ENCODE peak calls at places on chromosomes 5 and 9, in eight cellular contexts. C is SK-N-SH; J is right lobe of liver; O is CD4-positive, alpha-beta memory T cell; V is fibroblast of lung; H is right atrium auricular region; P is mesendoderm; B is CD4-positive, CD25-positive, alpha-beta regulatory T cell. U is an unnamed sample.

GRCh38 chr5:67095346-67095871 is 101.2 kb downstream of the CD180 start:
- DNase-seq in C (no peak), J (peak; percentile 86), O (no peak), V (peak; percentile 44), H (peak; percentile 92), P (peak; percentile 38), B (no peak), U (no peak)

GRCh38 chr9:121483049-121483448 is 16.6 kb downstream of the GGTA1 start:
- DNase-seq in C (no peak), J (no peak), O (no peak), V (no peak), H (no peak), P (peak; percentile 55), B (no peak), U (no peak)

GRCh38 chr5:153619706-153620105 is 129.2 kb downstream of the GRIA1 start:
- DNase-seq in C (no peak), J (no peak), O (no peak), V (peak; percentile 71), H (no peak), P (no peak), B (no peak), U (no peak)

GRCh38 chr9:137214620-137215019 is 7.4 kb downstream of the RNF208 start:
- DNase-seq in C (no peak), J (no peak), O (no peak), V (no peak), H (no peak), P (no peak), B (no peak), U (no peak)

GRCh38 chr5:1281038-1281882 is 13.6 kb downstream of the TERT start:
- DNase-seq in C (no peak), J (no peak), O (no peak), V (no peak), H (no peak), P (no peak), B (no peak), U (no peak)

GRCh38 chr5:16296946-16297345 is 117.4 kb upstream of the MARCHF11 start:
- DNase-seq in C (no peak), J (no peak), O (no peak), V (no peak), H (no peak), P (no peak), B (no peak), U (no peak)

GRCh38 chr5:154166901-154167791 is 23.4 kb upstream of the GALNT10 start:
- DNase-seq in C (no peak), J (no peak), O (no peak), V (no peak), H (no peak), P (peak; percentile 67), B (no peak), U (peak; percentile 51)

GRCh38 chr5:135891280-135891679 is 4.4 kb downstream of the IL9 start:
- DNase-seq in C (no peak), J (no peak), O (no peak), V (no peak), H (no peak), P (no peak), B (no peak), U (no peak)

GRCh38 chr5:17255471-17256016 is 38.1 kb downstream of the BASP1 start:
- DNase-seq in C (no peak), J (no peak), O (no peak), V (no peak), H (no peak), P (no peak), B (no peak), U (no peak)

GRCh38 chr9:123825337-123825736 is 104.6 kb downstream of the DENND1A start:
- DNase-seq in C (no peak), J (no peak), O (no peak), V (peak; percentile 81), H (no peak), P (peak; percentile 84), B (no peak), U (peak; percentile 14)

GRCh38 chr5:78961743-78962142 is 23.4 kb downstream of the ARSB start:
- DNase-seq in C (no peak), J (no peak), O (no peak), V (peak; percentile 47), H (no peak), P (no peak), B (no peak), U (no peak)

GRCh38 chr5:128237000-128237399 is 153.4 kb downstream of the SLC12A2 start:
- DNase-seq in C (no peak), J (no peak), O (no peak), V (no peak), H (no peak), P (no peak), B (no peak), U (no peak)

GRCh38 chr9:19999491-20000057 is 210.7 kb upstream of the SLC24A2 start:
- DNase-seq in C (no peak), J (no peak), O (peak; percentile 10), V (peak; percentile 93), H (no peak), P (no peak), B (peak; percentile 6), U (no peak)

GRCh38 chr5:119328753-119329602 is 26.8 kb upstream of the TNFAIP8 start:
- DNase-seq in C (no peak), J (no peak), O (peak; percentile 66), V (peak; percentile 81), H (no peak), P (peak; percentile 36), B (peak; percentile 33), U (no peak)

GRCh38 chr9:133760713-133761290 is 22.6 kb upstream of the SARDH start:
- DNase-seq in C (no peak), J (no peak), O (no peak), V (no peak), H (no peak), P (no peak), B (no peak), U (peak; percentile 60)

GRCh38 chr5:64869419-64869818 is 100.7 kb downstream of the CWC27 start:
- DNase-seq in C (no peak), J (no peak), O (no peak), V (peak; percentile 84), H (no peak), P (peak; percentile 59), B (no peak), U (no peak)

GRCh38 chr9:70563437-70564204 is 149.2 kb upstream of the KLF9 start:
- DNase-seq in C (no peak), J (no peak), O (peak; percentile 72), V (peak; percentile 88), H (no peak), P (no peak), B (peak; percentile 67), U (no peak)

GRCh38 chr9:2411459-2412215 is 209.9 kb upstream of the VLDLR start:
- DNase-seq in C (no peak), J (no peak), O (no peak), V (peak; percentile 89), H (no peak), P (peak; percentile 94), B (no peak), U (peak; percentile 12)

GRCh38 chr5:146965781-146966659 is 87.5 kb upstream of the PPP2R2B start:
- DNase-seq in C (peak; percentile 62), J (no peak), O (peak; percentile 60), V (peak; percentile 65), H (peak; percentile 75), P (peak; percentile 84), B (peak; percentile 57), U (peak; percentile 32)

GRCh38 chr5:103562084-103562452 is 521 bp downstream of the NUDT12 start:
- DNase-seq in C (no peak), J (no peak), O (no peak), V (no peak), H (no peak), P (no peak), B (peak; percentile 3), U (no peak)

GRCh38 chr5:83540105-83540504 is 68.6 kb downstream of the VCAN start:
- DNase-seq in C (no peak), J (no peak), O (no peak), V (no peak), H (no peak), P (no peak), B (no peak), U (no peak)
- H3K36me3 ChIP-seq in C (peaks cover 50% of the 10 kb centered on the region), J (no peaks in the 10 kb centered on the region), O (no peaks in the 10 kb centered on the region), V (no peaks in the 10 kb centered on the region), H (peaks cover 4% of the 10 kb centered on the region), P (peaks cover 2% of the 10 kb centered on the region), B (no peaks in the 10 kb centered on the region), U (peaks cover 15% of the 10 kb centered on the region)

DNA sequence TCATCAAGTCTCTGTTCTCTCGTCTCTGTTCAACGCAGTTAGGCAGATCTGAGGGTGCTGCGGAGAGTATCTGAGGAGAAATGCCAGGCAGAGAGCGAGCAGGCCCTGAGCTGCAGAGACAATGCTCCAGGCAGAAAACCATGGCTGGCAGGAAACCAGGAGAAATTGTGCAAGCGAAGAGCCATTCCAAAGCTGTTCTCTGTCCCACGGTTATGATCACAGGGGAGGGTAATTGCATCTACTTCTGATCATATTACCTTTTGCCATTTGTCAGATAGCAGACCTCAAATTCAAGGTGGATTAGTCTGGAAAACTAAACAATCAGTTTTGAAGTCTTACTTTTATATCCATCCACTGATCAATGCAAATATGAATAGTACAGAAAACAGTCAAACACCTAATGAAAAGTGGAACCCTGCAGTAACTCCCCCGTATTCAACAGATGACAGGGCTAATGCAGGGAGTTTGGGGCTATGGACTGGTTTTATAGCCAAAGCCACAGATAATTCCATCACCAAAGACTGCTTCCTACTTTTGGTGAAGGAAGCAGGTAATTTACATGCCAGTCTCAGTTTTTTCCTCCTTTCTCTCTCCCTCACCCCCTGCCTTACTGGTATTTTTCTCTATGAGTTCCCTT is 228.0 kb downstream of the DCP2 start:
- DNase-seq in C (peak; percentile 56), J (peak; percentile 82), O (no peak), V (peak; percentile 59), H (peak; percentile 75), P (peak; percentile 38), B (no peak), U (no peak)
- H3K4me3 ChIP-seq in C (no peak overlapping the region), J (peak overlapping the region; percentile 62), O (no peak overlapping the region), V (no peak overlapping the region), H (no peak overlapping the region), P (no peak overlapping the region), B (no peak overlapping the region), U (no peak overlapping the region)

GRCh38 chr5:125323613-125324012 is 577.2 kb upstream of the ZNF608 start:
- DNase-seq in C (no peak), J (no peak), O (no peak), V (no peak), H (no peak), P (no peak), B (no peak), U (no peak)

GRCh38 chr5:125331987-125332628 is 585.7 kb upstream of the ZNF608 start:
- DNase-seq in C (no peak), J (no peak), O (no peak), V (no peak), H (no peak), P (no peak), B (no peak), U (no peak)

GRCh38 chr5:125326114-125326513 is 579.7 kb upstream of the ZNF608 start:
- DNase-seq in C (peak; percentile 47), J (no peak), O (no peak), V (peak; percentile 88), H (no peak), P (no peak), B (no peak), U (no peak)

GRCh38 chr5:125325488-125325887 is 579.0 kb upstream of the ZNF608 start:
- DNase-seq in C (no peak), J (no peak), O (no peak), V (no peak), H (no peak), P (no peak), B (no peak), U (no peak)

GRCh38 chr5:125327676-125328075 is 581.2 kb upstream of the ZNF608 start:
- DNase-seq in C (no peak), J (no peak), O (no peak), V (no peak), H (no peak), P (no peak), B (no peak), U (no peak)
- H3K27me3 ChIP-seq in C (no peaks in the 10 kb centered on the region), J (no peaks in the 10 kb centered on the region), O (no peaks in the 10 kb centered on the region), V (no peaks in the 10 kb centered on the region), H (no peaks in the 10 kb centered on the region), P (no peaks in the 10 kb centered on the region), B (no peaks in the 10 kb centered on the region), U (no peaks in the 10 kb centered on the region)

GRCh38 chr5:141944086-141944485 is 13.9 kb downstream of the PCDH12 start:
- DNase-seq in C (no peak), J (no peak), O (no peak), V (no peak), H (no peak), P (no peak), B (no peak), U (no peak)
- H3K36me3 ChIP-seq in C (peaks cover 11% of the 10 kb centered on the region), J (no peaks in the 10 kb centered on the region), O (peaks cover 7% of the 10 kb centered on the region), V (no peaks in the 10 kb centered on the region), H (peaks cover 7% of the 10 kb centered on the region), P (peaks cover 3% of the 10 kb centered on the region), B (peaks cover 10% of the 10 kb centered on the region), U (peaks cover 4% of the 10 kb centered on the region)